ENCODE peak calls at places on chromosomes 3 and 15, in eight cellular contexts. M, A, K, X, Z, L, W and G are unnamed samples. For H3K4me1, the result is how much of the 10 kb centered on the place peaks cover.

GRCh38 chr3:174440350-174440716 is 418.8 kb upstream of the NAALADL2 start:
- DNase-seq in M (no peak), A (peak), K (peak), X (peak), Z (no peak), L (peak), W (no peak), G (no peak)

GRCh38 chr3:78077842-78078241 is 1037.9 kb downstream of the ROBO2 start:
- DNase-seq in M (no peak), A (no peak), K (no peak), X (no peak), Z (no peak), L (no peak), W (no peak), G (no peak)

GRCh38 chr3:66485291-66485968 is 15.4 kb downstream of the LRIG1 start:
- DNase-seq in M (no peak), A (no peak), K (no peak), X (peak), Z (peak), L (no peak), W (no peak), G (no peak)

GRCh38 chr15:68701886-68702285 is 118.8 kb downstream of the ANP32A start:
- DNase-seq in M (no peak), A (no peak), K (no peak), X (no peak), Z (no peak), L (no peak), W (no peak), G (no peak)

GRCh38 chr3:102512734-102513518 is 78.1 kb downstream of the ZPLD1 start:
- DNase-seq in M (no peak), A (peak), K (no peak), X (no peak), Z (no peak), L (no peak), W (no peak), G (no peak)

GRCh38 chr3:105634719-105635118 is 234.1 kb downstream of the CBLB start:
- DNase-seq in M (no peak), A (no peak), K (no peak), X (no peak), Z (no peak), L (no peak), W (peak), G (no peak)

GRCh38 chr3:29914861-29915524 is 634.1 kb downstream of the RBMS3 start:
- DNase-seq in M (no peak), A (peak), K (no peak), X (peak), Z (no peak), L (no peak), W (no peak), G (no peak)

GRCh38 chr3:180277036-180277435 is 240.3 kb upstream of the PEX5L start:
- DNase-seq in M (no peak), A (no peak), K (no peak), X (peak), Z (no peak), L (no peak), W (no peak), G (no peak)

GRCh38 chr3:62667714-62668113 is 207.5 kb downstream of the CADPS start:
- DNase-seq in M (no peak), A (no peak), K (no peak), X (no peak), Z (no peak), L (peak), W (no peak), G (no peak)

GRCh38 chr15:32747886-32748285 is 30.1 kb downstream of the GREM1 start:
- DNase-seq in M (no peak), A (no peak), K (no peak), X (no peak), Z (no peak), L (no peak), W (no peak), G (no peak)

GRCh38 chr3:183490211-183490601 is 61.8 kb upstream of the MCF2L2 start:
- DNase-seq in M (no peak), A (no peak), K (no peak), X (no peak), Z (no peak), L (no peak), W (no peak), G (no peak)

GRCh38 chr3:45100998-45101407 is 45.2 kb downstream of the CDCP1 start:
- DNase-seq in M (no peak), A (peak), K (no peak), X (peak), Z (no peak), L (no peak), W (no peak), G (no peak)

GRCh38 chr3:52606373-52607085 is 70.1 kb downstream of the UQCC5 start:
- DNase-seq in M (peak), A (no peak), K (peak), X (peak), Z (no peak), L (no peak), W (no peak), G (peak)

GRCh38 chr15:31905054-31905453 is 125.3 kb upstream of the CHRNA7 start:
- DNase-seq in M (no peak), A (no peak), K (no peak), X (no peak), Z (no peak), L (peak), W (no peak), G (no peak)

GRCh38 chr15:82298520-82298919 is 35.9 kb downstream of the SAXO2 start:
- DNase-seq in M (no peak), A (no peak), K (no peak), X (no peak), Z (no peak), L (peak), W (no peak), G (peak)

GRCh38 chr3:87088984-87089841 is 98.3 kb upstream of the VGLL3 start:
- DNase-seq in M (peak), A (peak), K (peak), X (peak), Z (peak), L (peak), W (peak), G (peak)

GRCh38 chr15:101127503-101128076 is 124.3 kb downstream of the CHSY1 start:
- DNase-seq in M (peak), A (peak), K (peak), X (peak), Z (peak), L (no peak), W (peak), G (peak)

GRCh38 chr3:30289751-30290150 is 316.6 kb upstream of the TGFBR2 start:
- DNase-seq in M (no peak), A (no peak), K (no peak), X (no peak), Z (no peak), L (no peak), W (no peak), G (no peak)

GRCh38 chr3:61268659-61269058 is 17.4 kb upstream of the FHIT start:
- DNase-seq in M (no peak), A (no peak), K (no peak), X (no peak), Z (no peak), L (no peak), W (no peak), G (no peak)

GRCh38 chr3:166879661-166880060 is 500.4 kb downstream of the ZBBX start:
- DNase-seq in M (no peak), A (no peak), K (no peak), X (no peak), Z (no peak), L (no peak), W (no peak), G (no peak)

GRCh38 chr15:41561777-41562145 is 2.7 kb downstream of the TYRO3 start:
- DNase-seq in M (no peak), A (peak), K (peak), X (peak), Z (no peak), L (peak), W (no peak), G (no peak)

GRCh38 chr3:150737874-150738679 is 24.9 kb downstream of the SIAH2 start:
- DNase-seq in M (peak), A (peak), K (no peak), X (peak), Z (no peak), L (peak), W (no peak), G (no peak)

GRCh38 chr3:71681224-71681668 is 44.0 kb downstream of the EIF4E3 start:
- DNase-seq in M (peak), A (peak), K (peak), X (peak), Z (no peak), L (peak), W (no peak), G (peak)

GRCh38 chr15:75479670-75480069 is 28.2 kb upstream of the SIN3A start:
- DNase-seq in M (no peak), A (no peak), K (no peak), X (no peak), Z (no peak), L (no peak), W (no peak), G (no peak)

GRCh38 chr3:9903238-9903624 is 583 bp downstream of the IL17RE start:
- DNase-seq in M (no peak), A (peak), K (peak), X (peak), Z (no peak), L (no peak), W (no peak), G (no peak)
- TF ChIP-seq CTCF in M (no peak), A (no peak), K (no peak), X (no peak), Z (no peak), L (no peak), W (no peak), G (no peak)

GRCh38 chr3:156834435-156834834 is 8.3 kb downstream of the LEKR1 start:
- DNase-seq in M (no peak), A (no peak), K (no peak), X (no peak), Z (no peak), L (no peak), W (no peak), G (no peak)

GRCh38 chr3:156826896-156827882 is 1.0 kb downstream of the LEKR1 start:
- DNase-seq in M (no peak), A (peak), K (no peak), X (no peak), Z (no peak), L (peak), W (no peak), G (no peak)

GRCh38 chr3:156826144-156826895 is at the start of gene LEKR1:
- DNase-seq in M (peak), A (peak), K (peak), X (peak), Z (peak), L (peak), W (peak), G (peak)

GRCh38 chr3:156834962-156835535 is 8.9 kb downstream of the LEKR1 start:
- DNase-seq in M (no peak), A (peak), K (no peak), X (no peak), Z (no peak), L (no peak), W (no peak), G (no peak)

DNA sequence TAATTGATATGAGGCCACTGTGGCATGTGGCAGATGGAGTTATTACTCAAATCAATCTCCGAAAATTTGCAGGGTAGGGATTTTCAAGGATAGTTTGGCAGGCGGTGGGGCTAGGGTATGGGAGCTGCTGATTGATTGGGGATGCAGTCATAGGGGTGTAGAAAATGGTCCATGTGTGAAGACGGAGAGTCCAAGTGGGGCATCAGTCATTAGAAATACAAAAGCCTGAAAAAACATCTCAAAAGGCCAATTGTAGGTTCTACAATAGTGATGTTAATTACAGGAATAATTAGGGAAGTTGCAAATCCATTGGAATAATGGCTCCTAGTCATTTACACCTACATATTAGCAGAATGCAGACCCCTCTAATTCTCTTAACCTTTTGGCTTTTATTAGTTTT is 4.9 kb downstream of the LEKR1 start:
- DNase-seq in M (no peak), A (no peak), K (no peak), X (no peak), Z (no peak), L (peak), W (no peak), G (no peak)
- H3K4me1 ChIP-seq in M (under half), A (half or more), K (under half), X (under half), Z (under half), L (half or more), W (under half), G (under half)

DNA sequence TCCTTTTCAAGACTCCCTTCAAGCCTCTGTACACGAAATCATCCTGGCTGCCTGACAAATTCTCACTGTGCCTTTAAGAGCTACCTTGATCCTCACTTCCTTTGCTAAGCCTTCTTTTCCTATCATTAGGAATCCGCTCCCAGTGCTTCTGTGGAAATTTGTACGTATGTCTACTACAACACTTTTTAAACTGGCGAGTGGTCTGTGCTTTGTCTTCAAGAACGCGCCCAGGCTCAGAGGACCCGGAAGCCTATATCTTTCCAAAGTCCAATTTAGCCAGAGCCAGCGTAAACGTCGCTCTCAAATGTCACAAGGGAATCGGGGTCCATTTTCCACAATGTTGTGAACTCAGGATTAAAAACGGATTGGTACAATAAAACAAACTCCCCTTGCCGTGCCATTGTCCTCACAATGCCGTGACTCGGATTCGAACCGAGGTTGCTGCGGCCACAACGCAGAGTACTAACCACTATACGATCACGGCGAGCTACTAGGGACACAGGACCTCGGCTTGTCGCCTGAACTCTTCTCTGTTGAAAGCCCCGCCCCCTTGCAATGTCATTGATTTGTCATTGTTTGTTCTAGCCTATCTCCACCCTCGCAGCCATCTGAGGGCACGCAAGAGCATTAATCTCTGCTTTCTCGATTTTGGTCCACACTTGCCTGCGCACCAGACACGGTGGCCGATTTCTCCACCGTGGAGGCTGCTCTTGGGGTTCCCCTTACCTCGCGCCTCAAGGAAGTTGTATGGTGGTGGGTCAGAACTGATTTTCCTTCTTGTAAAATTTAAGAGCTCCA is 12.4 kb upstream of the SHF start:
- DNase-seq in M (peak), A (peak), K (peak), X (peak), Z (peak), L (peak), W (peak), G (peak)
- TF ChIP-seq CTCF in M (no peak), A (no peak), K (no peak), X (no peak), Z (no peak), L (no peak), W (no peak), G (no peak)

DNA sequence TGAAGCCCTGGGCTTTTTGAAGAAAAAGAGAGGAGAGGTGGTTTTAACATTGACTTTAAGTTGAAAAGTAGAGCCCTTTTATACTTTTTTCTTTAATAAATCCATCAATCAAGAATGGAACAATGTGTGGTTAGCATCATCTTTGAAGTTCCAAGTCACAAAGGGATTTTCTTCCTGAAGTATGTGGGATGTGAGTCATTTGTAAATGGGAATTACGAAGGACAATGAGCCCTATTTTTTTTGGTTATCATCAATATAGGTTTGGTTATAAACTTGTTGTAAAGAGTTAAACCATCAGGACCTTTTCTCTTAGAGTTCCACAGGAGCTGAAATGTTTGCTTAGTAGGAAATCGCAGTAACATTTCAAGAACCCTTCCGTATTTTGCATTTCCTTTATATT is 38.3 kb downstream of the PIK3CA start:
- DNase-seq in M (no peak), A (no peak), K (no peak), X (no peak), Z (no peak), L (no peak), W (no peak), G (no peak)
- H3K4me1 ChIP-seq in M (under half), A (under half), K (half or more), X (under half), Z (half or more), L (under half), W (under half), G (under half)

DNA sequence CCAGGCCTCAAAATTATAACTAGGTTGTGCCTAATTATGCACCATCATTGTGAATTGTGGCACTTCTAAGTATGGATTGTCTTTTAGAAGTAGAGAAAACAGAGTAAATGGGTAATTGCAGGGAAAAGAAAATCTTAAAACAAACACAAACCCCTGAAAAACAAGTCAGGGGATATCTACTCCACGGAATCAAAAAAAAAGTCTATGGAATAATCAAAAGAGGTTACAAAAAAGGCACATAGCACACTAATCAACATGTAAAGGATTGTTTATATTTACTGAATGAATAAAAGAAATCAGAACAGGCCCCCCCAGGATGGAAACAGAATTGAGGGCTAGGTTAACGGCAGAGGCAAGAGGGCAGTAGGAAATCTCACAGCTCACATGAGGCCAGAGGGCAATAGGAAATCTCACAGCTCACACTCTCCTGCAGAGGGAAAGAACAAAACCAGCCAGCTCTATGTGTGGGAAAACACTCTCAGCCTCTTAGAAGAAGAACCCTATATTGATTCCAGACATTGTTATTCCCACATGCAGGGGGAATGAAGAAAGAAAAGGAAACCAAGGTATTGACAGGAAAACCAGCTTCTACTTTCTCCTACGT is 72.7 kb upstream of the FNDC3B start:
- DNase-seq in M (no peak), A (no peak), K (no peak), X (no peak), Z (no peak), L (no peak), W (no peak), G (no peak)
- TF ChIP-seq CTCF in M (no peak), A (no peak), K (no peak), X (no peak), Z (no peak), L (no peak), W (no peak), G (no peak)

GRCh38 chr3:38059597-38059996 is 20.6 kb downstream of the DLEC1 start:
- DNase-seq in M (no peak), A (no peak), K (no peak), X (no peak), Z (no peak), L (no peak), W (no peak), G (no peak)
- H3K4me1 ChIP-seq in M (under half), A (under half), K (under half), X (under half), Z (under half), L (under half), W (under half), G (under half)

GRCh38 chr15:73265536-73266153 is 103.1 kb downstream of the HCN4 start:
- DNase-seq in M (peak), A (peak), K (no peak), X (peak), Z (no peak), L (peak), W (peak), G (no peak)
- TF ChIP-seq CTCF in M (peak), A (peak), K (peak), X (peak), Z (peak), L (peak), W (peak), G (peak)

GRCh38 chr15:64850778-64851502 is 9.2 kb downstream of the PLEKHO2 start:
- DNase-seq in M (no peak), A (no peak), K (no peak), X (no peak), Z (no peak), L (no peak), W (no peak), G (no peak)
- H3K4me1 ChIP-seq in M (half or more), A (under half), K (half or more), X (half or more), Z (half or more), L (under half), W (under half), G (under half)

DNA sequence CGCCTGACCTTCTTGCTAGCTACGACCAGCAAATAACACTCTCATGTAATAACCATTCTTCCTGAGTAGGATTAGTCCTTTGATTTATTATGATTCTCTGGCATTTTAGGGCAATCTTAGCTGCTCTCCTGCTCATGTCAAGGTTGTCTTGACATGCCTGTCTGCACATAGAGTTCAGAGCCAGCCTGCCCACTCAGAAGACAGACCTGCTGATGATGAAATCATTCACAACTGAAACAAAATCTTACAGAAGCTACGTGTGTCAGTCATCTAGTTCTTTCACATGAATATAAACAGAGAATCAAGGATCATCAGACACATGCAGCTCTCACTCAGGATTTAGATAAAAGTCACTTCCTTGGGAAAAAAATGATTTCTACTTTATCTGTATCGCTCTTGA is 173.6 kb upstream of the LYSMD4 start:
- DNase-seq in M (no peak), A (no peak), K (no peak), X (no peak), Z (no peak), L (no peak), W (no peak), G (no peak)
- TF ChIP-seq CTCF in M (no peak), A (no peak), K (no peak), X (no peak), Z (no peak), L (no peak), W (no peak), G (no peak)